ENCODE peak calls at places on chromosomes 4 and X, in four cellular contexts. L, J, U and S are unnamed samples.
A peak's percentile ranks its signal among the peaks of the same experiment; 100 is the strongest.

GRCh38 chr4:98510757-98511517 is 147.5 kb downstream of the TSPAN5 start:
- DNase-seq in L (no peak), J (no peak), U (peak; percentile 83), S (no peak)

GRCh38 chr4:163967263-163967662 is 472.8 kb downstream of the TMA16 start:
- DNase-seq in L (no peak), J (no peak), U (no peak), S (no peak)

GRCh38 chr4:4780634-4781287 is 78.7 kb upstream of the MSX1 start:
- DNase-seq in L (no peak), J (no peak), U (peak; percentile 48), S (no peak)

GRCh38 chr4:6885953-6886557 is 23.6 kb upstream of the TBC1D14 start:
- DNase-seq in L (no peak), J (no peak), U (peak; percentile 52), S (no peak)

GRCh38 chr4:15717126-15717525 is 14.3 kb downstream of the BST1 start:
- DNase-seq in L (no peak), J (no peak), U (peak; percentile 72), S (no peak)

GRCh38 chr4:54526560-54526959 is 131.2 kb upstream of the KIT start:
- DNase-seq in L (no peak), J (no peak), U (no peak), S (no peak)

GRCh38 chr4:121189811-121190210 is 25.7 kb upstream of the TNIP3 start:
- DNase-seq in L (peak; percentile 43), J (peak; percentile 22), U (no peak), S (peak; percentile 37)

GRCh38 chr4:15013585-15013984 is 11.3 kb downstream of the CPEB2 start:
- DNase-seq in L (no peak), J (no peak), U (no peak), S (no peak)

GRCh38 chr4:137274404-137274803 is 257.9 kb downstream of the PCDH18 start:
- DNase-seq in L (no peak), J (no peak), U (peak; percentile 41), S (no peak)

GRCh38 chr4:123631699-123632098 is 235.1 kb downstream of the SPRY1 start:
- DNase-seq in L (no peak), J (no peak), U (peak; percentile 24), S (no peak)

GRCh38 chr4:168440442-168441264 is 39.6 kb downstream of the DDX60L start:
- DNase-seq in L (no peak), J (no peak), U (peak; percentile 44), S (no peak)

GRCh38 chr4:77856152-77856551 is 6.5 kb upstream of the MRPL1 start:
- DNase-seq in L (no peak), J (no peak), U (no peak), S (no peak)

GRCh38 chr4:20676773-20677172 is 23.5 kb upstream of the PACRGL start:
- DNase-seq in L (no peak), J (no peak), U (no peak), S (no peak)

GRCh38 chr4:61468091-61468720 is 268.1 kb downstream of the ADGRL3 start:
- DNase-seq in L (no peak), J (no peak), U (peak; percentile 45), S (no peak)

GRCh38 chr4:119212964-119213606 is 572 bp downstream of the USP53 start:
- DNase-seq in L (peak; percentile 68), J (peak; percentile 13), U (peak; percentile 94), S (peak; percentile 50)

GRCh38 chr4:10684631-10685030 is at the start of gene CLNK:
- DNase-seq in L (peak; percentile 43), J (no peak), U (no peak), S (peak; percentile 75)

GRCh38 chrX:72621163-72621562 is 48.5 kb upstream of the HDAC8 start:
- DNase-seq in L (no peak), J (no peak), U (no peak), S (no peak)

GRCh38 chr4:187433141-187433540 is 562.4 kb upstream of the ZFP42 start:
- DNase-seq in L (no peak), J (no peak), U (no peak), S (no peak)

GRCh38 chr4:33715996-33716395 is 2528.3 kb downstream of the ARAP2 start:
- DNase-seq in L (no peak), J (no peak), U (peak; percentile 96), S (no peak)

GRCh38 chrX:107857815-107858214 is 32.1 kb downstream of the MID2 start:
- DNase-seq in L (no peak), J (no peak), U (no peak), S (no peak)

GRCh38 chr4:2893772-2894171 is 50.1 kb downstream of the ADD1 start:
- DNase-seq in L (no peak), J (no peak), U (peak; percentile 61), S (no peak)

GRCh38 chr4:915041-915474 is 17.1 kb downstream of the GAK start:
- DNase-seq in L (peak; percentile 45), J (no peak), U (no peak), S (no peak)

GRCh38 chr4:14446311-14446710 is 556.0 kb upstream of the CPEB2 start:
- DNase-seq in L (no peak), J (no peak), U (no peak), S (no peak)

GRCh38 chr4:98113005-98113404 is 30.3 kb downstream of the STPG2 start:
- DNase-seq in L (no peak), J (no peak), U (peak; percentile 42), S (no peak)

GRCh38 chr4:4857001-4857808 is 2.3 kb upstream of the MSX1 start:
- DNase-seq in L (no peak), J (no peak), U (no peak), S (no peak)

GRCh38 chr4:156677136-156677535 is 294.5 kb downstream of the PDGFC start:
- DNase-seq in L (no peak), J (no peak), U (peak; percentile 65), S (no peak)

GRCh38 chrX:109842611-109843010 is 109.6 kb upstream of the ACSL4 start:
- DNase-seq in L (no peak), J (no peak), U (peak; percentile 44), S (no peak)

GRCh38 chrX:109841257-109841656 is 108.2 kb upstream of the ACSL4 start:
- DNase-seq in L (no peak), J (no peak), U (no peak), S (no peak)

GRCh38 chrX:109840585-109840984 is 107.5 kb upstream of the ACSL4 start:
- DNase-seq in L (no peak), J (no peak), U (peak; percentile 97), S (no peak)

GRCh38 chrX:109841869-109842579 is 109.0 kb upstream of the ACSL4 start:
- DNase-seq in L (no peak), J (no peak), U (peak; percentile 51), S (no peak)

DNA sequence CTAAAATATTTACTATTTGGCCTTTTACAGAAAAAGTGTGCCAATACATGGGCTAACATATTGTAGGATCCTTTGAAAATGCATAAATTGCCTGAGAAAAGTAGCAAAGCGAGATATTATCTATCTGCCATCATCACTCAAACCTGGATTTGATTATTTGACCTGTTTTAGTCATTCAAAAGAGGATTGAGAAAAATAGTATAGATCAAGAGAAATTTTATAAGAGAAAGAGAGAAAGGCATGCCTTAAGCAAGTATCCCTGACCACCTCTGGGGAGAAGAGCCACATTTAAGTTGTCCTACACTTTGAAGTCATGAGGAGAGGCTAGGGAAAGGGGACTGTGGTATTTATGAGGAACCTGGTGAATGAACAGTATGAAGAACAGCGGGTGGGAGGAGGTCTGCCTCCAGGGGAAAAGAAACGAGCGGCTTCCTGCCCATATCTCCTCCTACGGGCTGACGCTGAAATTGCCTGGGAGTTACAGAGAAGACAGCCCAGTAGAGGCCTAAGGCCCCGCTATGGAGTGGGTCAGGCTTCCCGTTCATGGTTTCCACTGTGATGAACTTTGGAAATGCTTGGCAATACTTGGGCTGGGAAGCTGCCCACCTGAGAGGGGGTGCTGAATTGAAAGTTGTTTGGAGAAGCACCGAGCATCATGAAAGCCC is 106.8 kb upstream of the ACSL4 start:
- DNase-seq in L (no peak), J (no peak), U (peak; percentile 74), S (no peak)
- TF ChIP-seq CTCF in L (no peak), J (no peak), U (peak; percentile 36), S (peak; percentile 7)

GRCh38 chrX:44997282-44997813 is 124.4 kb downstream of the KDM6A start:
- DNase-seq in L (no peak), J (no peak), U (no peak), S (no peak)
- H3K4me3 ChIP-seq in L (no peak overlapping the region), J (no peak overlapping the region), U (no peak overlapping the region), S (peak overlapping the region; percentile 25)

GRCh38 chrX:77174680-77175336 is 272.4 kb upstream of the FGF16 start:
- DNase-seq in L (no peak), J (no peak), U (peak; percentile 11), S (no peak)
- TF ChIP-seq CTCF in L (no peak), J (no peak), U (no peak), S (no peak)

GRCh38 chr4:88104902-88105610 is 53.4 kb downstream of the ABCG2 start:
- DNase-seq in L (no peak), J (no peak), U (peak; percentile 55), S (no peak)

GRCh38 chr4:88106205-88106604 is 52.2 kb downstream of the ABCG2 start:
- DNase-seq in L (no peak), J (no peak), U (peak; percentile 32), S (no peak)

GRCh38 chr4:88101165-88101564 is 57.3 kb downstream of the ABCG2 start:
- DNase-seq in L (no peak), J (no peak), U (no peak), S (no peak)

GRCh38 chr4:88098993-88099752 is 59.3 kb downstream of the ABCG2 start:
- DNase-seq in L (no peak), J (no peak), U (no peak), S (no peak)

DNA sequence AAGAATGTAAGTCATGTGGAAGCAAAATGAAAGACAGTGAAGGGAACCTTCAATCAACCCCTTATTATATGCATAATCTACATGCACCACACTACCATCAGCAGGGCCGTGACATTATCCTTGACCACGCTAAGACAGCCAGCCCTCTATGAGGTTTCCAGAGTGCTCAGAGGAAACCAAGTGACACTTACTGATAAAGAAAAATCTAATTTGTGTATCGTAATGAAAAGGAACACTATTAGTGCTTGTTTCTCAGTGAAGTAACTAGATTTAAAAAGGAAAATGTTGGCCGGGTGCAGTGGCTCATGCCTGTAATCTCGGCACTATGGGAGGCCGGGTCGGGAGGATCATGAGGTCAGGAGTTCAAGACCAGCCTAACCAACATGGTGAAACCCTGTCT is 56.4 kb downstream of the ABCG2 start:
- DNase-seq in L (no peak), J (no peak), U (no peak), S (no peak)
- H3K4me3 ChIP-seq in L (no peak overlapping the region), J (no peak overlapping the region), U (no peak overlapping the region), S (no peak overlapping the region)